ENCODE peak calls at places on chromosome 6, in nine cellular contexts. One of them, this sample, is unnamed.

GRCh38 chr6:142279350-142280180 is 22.2 kb upstream of the ADGRG6 start:
- DNase-seq in HepG2: peak; percentile 81
- DNase-seq in transverse colon: no peak
- DNase-seq in SK-N-SH: no peak
- DNase-seq in spleen: no peak
- DNase-seq in suprapubic skin: no peak
- DNase-seq in GM23338: no peak
- DNase-seq in prostate gland: no peak
- DNase-seq in vagina: no peak
- DNase-seq in this sample: no peak

GRCh38 chr6:108884211-108885059 is 36.2 kb downstream of the ARMC2 start:
- DNase-seq in HepG2: no peak
- DNase-seq in transverse colon: no peak
- DNase-seq in SK-N-SH: no peak
- DNase-seq in spleen: no peak
- DNase-seq in suprapubic skin: no peak
- DNase-seq in GM23338: peak; percentile 56
- DNase-seq in prostate gland: no peak
- DNase-seq in vagina: no peak
- DNase-seq in this sample: no peak

GRCh38 chr6:113763311-113763766 is 93.8 kb upstream of the MARCKS start:
- DNase-seq in HepG2: no peak
- DNase-seq in transverse colon: no peak
- DNase-seq in SK-N-SH: no peak
- DNase-seq in spleen: no peak
- DNase-seq in suprapubic skin: no peak
- DNase-seq in GM23338: no peak
- DNase-seq in prostate gland: no peak
- DNase-seq in vagina: no peak
- DNase-seq in this sample: no peak

GRCh38 chr6:11492444-11493300 is 44.9 kb upstream of the TMEM170B start:
- DNase-seq in HepG2: no peak
- DNase-seq in transverse colon: no peak
- DNase-seq in SK-N-SH: no peak
- DNase-seq in spleen: no peak
- DNase-seq in suprapubic skin: no peak
- DNase-seq in GM23338: no peak
- DNase-seq in prostate gland: no peak
- DNase-seq in vagina: no peak
- DNase-seq in this sample: no peak

GRCh38 chr6:52407467-52407866 is 12.7 kb upstream of the EFHC1 start:
- DNase-seq in HepG2: peak; percentile 68
- DNase-seq in transverse colon: no peak
- DNase-seq in SK-N-SH: peak; percentile 65
- DNase-seq in spleen: no peak
- DNase-seq in suprapubic skin: no peak
- DNase-seq in GM23338: peak; percentile 75
- DNase-seq in prostate gland: no peak
- DNase-seq in vagina: no peak
- DNase-seq in this sample: no peak

GRCh38 chr6:88268508-88268907 is 102.4 kb upstream of the CNR1 start:
- DNase-seq in HepG2: no peak
- DNase-seq in transverse colon: no peak
- DNase-seq in SK-N-SH: peak; percentile 53
- DNase-seq in spleen: no peak
- DNase-seq in suprapubic skin: no peak
- DNase-seq in GM23338: no peak
- DNase-seq in prostate gland: no peak
- DNase-seq in vagina: no peak
- DNase-seq in this sample: no peak

GRCh38 chr6:118403036-118403435 is 145.1 kb upstream of the PLN start:
- DNase-seq in HepG2: no peak
- DNase-seq in transverse colon: no peak
- DNase-seq in SK-N-SH: no peak
- DNase-seq in spleen: no peak
- DNase-seq in suprapubic skin: no peak
- DNase-seq in GM23338: no peak
- DNase-seq in prostate gland: no peak
- DNase-seq in vagina: no peak
- DNase-seq in this sample: no peak

GRCh38 chr6:22413681-22414305 is 117.0 kb upstream of the PRL start:
- DNase-seq in HepG2: no peak
- DNase-seq in transverse colon: no peak
- DNase-seq in SK-N-SH: no peak
- DNase-seq in spleen: no peak
- DNase-seq in suprapubic skin: no peak
- DNase-seq in GM23338: peak; percentile 8
- DNase-seq in prostate gland: no peak
- DNase-seq in vagina: no peak
- DNase-seq in this sample: no peak

GRCh38 chr6:163494279-163494727 is 79.8 kb downstream of the QKI start:
- DNase-seq in HepG2: no peak
- DNase-seq in transverse colon: no peak
- DNase-seq in SK-N-SH: no peak
- DNase-seq in spleen: no peak
- DNase-seq in suprapubic skin: no peak
- DNase-seq in GM23338: no peak
- DNase-seq in prostate gland: peak; percentile 40
- DNase-seq in vagina: no peak
- DNase-seq in this sample: no peak

GRCh38 chr6:84772428-84773132 is 8.2 kb upstream of the TBX18 start:
- DNase-seq in HepG2: no peak
- DNase-seq in transverse colon: no peak
- DNase-seq in SK-N-SH: peak; percentile 24
- DNase-seq in spleen: peak; percentile 62
- DNase-seq in suprapubic skin: no peak
- DNase-seq in GM23338: peak; percentile 47
- DNase-seq in prostate gland: no peak
- DNase-seq in vagina: no peak
- DNase-seq in this sample: no peak
- H3K4me3 ChIP-seq in HepG2: no peak overlapping the region
- H3K4me3 ChIP-seq in transverse colon: no peak overlapping the region
- H3K4me3 ChIP-seq in SK-N-SH: no peak overlapping the region
- H3K4me3 ChIP-seq in spleen: no peak overlapping the region
- H3K4me3 ChIP-seq in suprapubic skin: peak overlapping the region; percentile 53
- H3K4me3 ChIP-seq in GM23338: peak overlapping the region; percentile 76
- H3K4me3 ChIP-seq in prostate gland: no peak overlapping the region
- H3K4me3 ChIP-seq in vagina: no peak overlapping the region
- H3K4me3 ChIP-seq in this sample: no peak overlapping the region

DNA sequence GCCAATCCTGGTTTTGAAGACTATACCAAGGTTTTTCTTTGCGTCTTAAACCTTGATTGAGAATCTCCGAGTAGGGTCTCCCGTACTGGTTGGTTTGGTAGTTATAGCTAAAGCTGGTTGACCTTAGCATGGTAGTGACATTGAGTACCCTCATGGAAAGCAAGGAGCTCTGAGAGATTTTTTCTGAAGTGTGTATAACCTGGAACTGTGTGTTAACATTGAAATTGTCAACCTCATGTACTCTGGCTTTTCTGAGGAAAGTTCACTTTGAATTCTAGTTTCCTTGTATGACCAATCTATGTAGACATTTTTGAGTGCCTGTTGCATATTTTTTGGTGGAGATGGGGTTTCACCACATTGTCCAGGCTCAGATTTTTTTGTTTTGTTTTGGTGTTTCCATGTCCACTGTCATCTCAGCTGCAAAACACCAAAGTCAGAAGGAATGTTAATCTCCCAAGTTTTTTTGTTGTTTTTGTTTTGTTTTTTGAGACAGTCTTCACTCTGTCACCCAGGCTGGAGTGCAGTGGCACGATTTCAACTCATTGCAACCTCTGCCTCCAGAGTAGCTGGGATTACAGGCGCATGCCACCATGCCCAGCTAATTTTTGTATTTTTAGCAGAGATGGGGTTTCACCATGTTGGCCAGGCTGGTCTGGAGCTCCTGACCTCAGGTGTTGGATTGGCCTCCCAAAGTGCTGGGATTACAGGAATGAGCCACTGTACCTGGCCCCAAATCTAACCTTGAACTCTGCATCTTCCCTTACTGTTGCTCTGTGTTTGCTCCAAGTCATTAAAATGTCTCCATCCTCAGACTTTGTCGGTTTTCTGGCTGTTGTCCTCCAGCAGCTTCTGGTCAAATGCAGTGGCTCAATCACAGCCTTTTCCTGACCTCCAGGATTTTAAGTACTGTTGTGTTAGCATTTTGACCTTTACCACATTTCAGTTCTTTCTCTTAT is 4.3 kb downstream of the RPS12 start:
- DNase-seq in HepG2: peak; percentile 33
- DNase-seq in transverse colon: no peak
- DNase-seq in SK-N-SH: no peak
- DNase-seq in spleen: no peak
- DNase-seq in suprapubic skin: no peak
- DNase-seq in GM23338: peak; percentile 17
- DNase-seq in prostate gland: no peak
- DNase-seq in vagina: no peak
- DNase-seq in this sample: no peak
- TF ChIP-seq POLR2AphosphoS5 in HepG2: peak; percentile 76
- TF ChIP-seq POLR2AphosphoS5 in transverse colon: no peak
- TF ChIP-seq POLR2AphosphoS5 in SK-N-SH: peak; percentile 58
- TF ChIP-seq POLR2AphosphoS5 in spleen: no peak
- TF ChIP-seq POLR2AphosphoS5 in suprapubic skin: no peak
- TF ChIP-seq POLR2AphosphoS5 in GM23338: peak; percentile 63
- TF ChIP-seq POLR2AphosphoS5 in prostate gland: no peak
- TF ChIP-seq POLR2AphosphoS5 in vagina: no peak
- TF ChIP-seq POLR2AphosphoS5 in this sample: no peak

DNA sequence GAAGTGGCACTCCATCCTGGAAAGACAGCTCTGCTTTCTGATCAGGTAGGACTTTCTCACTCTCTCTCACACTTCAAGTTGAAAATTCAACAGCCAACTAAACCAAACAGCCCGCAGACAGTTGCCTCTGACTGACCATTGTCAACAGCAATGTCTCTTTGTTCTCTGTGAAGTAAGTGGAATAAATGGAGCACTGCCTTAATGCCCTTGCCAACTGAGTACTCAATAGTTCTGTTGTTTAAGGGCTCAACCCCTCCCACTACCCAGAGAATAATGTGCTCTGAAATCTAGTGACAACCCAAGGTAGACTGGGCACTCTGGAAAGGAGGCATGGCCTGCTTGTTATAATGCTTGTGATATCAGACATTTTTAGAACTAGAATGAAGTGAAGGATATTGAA is 16.8 kb upstream of the BCLAF1 start:
- DNase-seq in HepG2: no peak
- DNase-seq in transverse colon: no peak
- DNase-seq in SK-N-SH: no peak
- DNase-seq in spleen: no peak
- DNase-seq in suprapubic skin: no peak
- DNase-seq in GM23338: no peak
- DNase-seq in prostate gland: no peak
- DNase-seq in vagina: no peak
- DNase-seq in this sample: no peak
- TF ChIP-seq CTCF in HepG2: no peak
- TF ChIP-seq CTCF in transverse colon: no peak
- TF ChIP-seq CTCF in SK-N-SH: no peak
- TF ChIP-seq CTCF in spleen: no peak
- TF ChIP-seq CTCF in suprapubic skin: no peak
- TF ChIP-seq CTCF in GM23338: no peak
- TF ChIP-seq CTCF in prostate gland: no peak
- TF ChIP-seq CTCF in vagina: no peak
- TF ChIP-seq CTCF in this sample: no peak

GRCh38 chr6:138970856-138971425 is 17.1 kb downstream of the REPS1 start:
- DNase-seq in HepG2: no peak
- DNase-seq in transverse colon: no peak
- DNase-seq in SK-N-SH: no peak
- DNase-seq in spleen: no peak
- DNase-seq in suprapubic skin: no peak
- DNase-seq in GM23338: no peak
- DNase-seq in prostate gland: no peak
- DNase-seq in vagina: no peak
- DNase-seq in this sample: no peak

GRCh38 chr6:138970159-138970558 is 17.9 kb downstream of the REPS1 start:
- DNase-seq in HepG2: no peak
- DNase-seq in transverse colon: no peak
- DNase-seq in SK-N-SH: no peak
- DNase-seq in spleen: no peak
- DNase-seq in suprapubic skin: no peak
- DNase-seq in GM23338: no peak
- DNase-seq in prostate gland: no peak
- DNase-seq in vagina: no peak
- DNase-seq in this sample: no peak

GRCh38 chr6:138972226-138972665 is 15.8 kb downstream of the REPS1 start:
- DNase-seq in HepG2: no peak
- DNase-seq in transverse colon: no peak
- DNase-seq in SK-N-SH: peak; percentile 42
- DNase-seq in spleen: no peak
- DNase-seq in suprapubic skin: no peak
- DNase-seq in GM23338: no peak
- DNase-seq in prostate gland: no peak
- DNase-seq in vagina: no peak
- DNase-seq in this sample: no peak

GRCh38 chr6:138973481-138974140 is 14.4 kb downstream of the REPS1 start:
- DNase-seq in HepG2: no peak
- DNase-seq in transverse colon: no peak
- DNase-seq in SK-N-SH: no peak
- DNase-seq in spleen: no peak
- DNase-seq in suprapubic skin: no peak
- DNase-seq in GM23338: no peak
- DNase-seq in prostate gland: no peak
- DNase-seq in vagina: no peak
- DNase-seq in this sample: no peak

DNA sequence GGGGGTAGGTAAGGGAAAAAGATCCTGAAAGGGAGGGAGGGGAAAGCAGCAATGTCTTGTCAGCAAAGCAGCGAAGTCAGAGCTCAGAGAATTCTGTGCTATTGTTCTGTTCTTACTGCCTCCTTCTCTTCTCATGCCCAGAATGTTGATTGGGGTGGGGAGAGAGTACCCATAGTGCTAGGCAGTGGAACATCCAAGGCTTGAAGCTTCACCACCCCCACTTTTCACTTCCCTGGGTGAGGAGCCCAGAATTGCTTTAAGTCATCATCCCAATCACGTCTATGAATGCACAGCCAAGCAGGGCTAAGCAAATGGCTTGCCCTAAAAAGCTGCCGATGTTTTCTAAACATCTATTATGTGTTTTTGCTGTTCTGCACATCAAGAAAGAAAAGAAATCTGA is 16.5 kb downstream of the REPS1 start:
- DNase-seq in HepG2: no peak
- DNase-seq in transverse colon: no peak
- DNase-seq in SK-N-SH: no peak
- DNase-seq in spleen: no peak
- DNase-seq in suprapubic skin: no peak
- DNase-seq in GM23338: peak; percentile 57
- DNase-seq in prostate gland: no peak
- DNase-seq in vagina: no peak
- DNase-seq in this sample: no peak
- H3K4me3 ChIP-seq in HepG2: no peak overlapping the region
- H3K4me3 ChIP-seq in transverse colon: no peak overlapping the region
- H3K4me3 ChIP-seq in SK-N-SH: peak overlapping the region; percentile 29
- H3K4me3 ChIP-seq in spleen: no peak overlapping the region
- H3K4me3 ChIP-seq in suprapubic skin: no peak overlapping the region
- H3K4me3 ChIP-seq in GM23338: peak overlapping the region; percentile 25
- H3K4me3 ChIP-seq in prostate gland: no peak overlapping the region
- H3K4me3 ChIP-seq in vagina: no peak overlapping the region
- H3K4me3 ChIP-seq in this sample: no peak overlapping the region

DNA sequence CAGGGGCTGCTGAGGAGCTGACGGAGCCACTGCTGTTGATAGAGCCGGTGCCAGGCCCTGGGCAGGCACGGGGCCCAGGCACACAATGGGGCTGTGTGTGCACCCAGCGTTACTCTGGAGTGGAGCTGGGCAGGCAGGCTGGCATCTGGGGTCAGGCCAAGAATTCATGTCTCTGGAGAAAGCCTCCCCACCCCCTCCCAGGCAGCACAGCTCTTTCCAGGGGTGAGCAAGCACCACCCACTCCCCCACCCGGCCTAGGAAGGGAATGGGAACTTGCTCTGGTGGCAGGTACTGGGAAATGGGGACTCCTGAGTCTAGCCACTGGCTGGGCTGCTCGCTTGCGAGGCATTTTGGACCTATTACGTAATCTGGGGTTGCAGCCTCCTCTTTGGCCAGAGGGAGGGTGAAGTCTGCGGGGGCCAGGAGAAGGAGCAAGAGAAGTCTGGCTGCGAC is 22.7 kb downstream of the TFEB start:
- DNase-seq in HepG2: no peak
- DNase-seq in transverse colon: no peak
- DNase-seq in SK-N-SH: no peak
- DNase-seq in spleen: peak; percentile 72
- DNase-seq in suprapubic skin: no peak
- DNase-seq in GM23338: no peak
- DNase-seq in prostate gland: peak; percentile 85
- DNase-seq in vagina: no peak
- DNase-seq in this sample: no peak
- TF ChIP-seq POLR2AphosphoS5 in HepG2: no peak
- TF ChIP-seq POLR2AphosphoS5 in transverse colon: no peak
- TF ChIP-seq POLR2AphosphoS5 in SK-N-SH: no peak
- TF ChIP-seq POLR2AphosphoS5 in spleen: peak; percentile 43
- TF ChIP-seq POLR2AphosphoS5 in suprapubic skin: no peak
- TF ChIP-seq POLR2AphosphoS5 in GM23338: no peak
- TF ChIP-seq POLR2AphosphoS5 in prostate gland: peak; percentile 28
- TF ChIP-seq POLR2AphosphoS5 in vagina: no peak
- TF ChIP-seq POLR2AphosphoS5 in this sample: peak; percentile 20